ENCODE peak calls at places on chromosomes 11 and 22, in five cellular contexts. S is A549, M is HCT116, L is tibial nerve, T is body of pancreas. D is an unnamed sample.

GRCh38 chr11:28146123-28146751 is 38.0 kb downstream of the METTL15 start:
- DNase-seq in M (peak), L (no peak), S (peak), T (no peak), D (no peak)

GRCh38 chr11:128215238-128215882 is 372.0 kb downstream of the ETS1 start:
- DNase-seq in S (no peak), M (no peak), T (no peak), L (no peak), D (no peak)

GRCh38 chr11:131688056-131688693 is 317.8 kb downstream of the NTM start:
- DNase-seq in M (no peak), T (peak), S (peak), L (peak), D (no peak)

GRCh38 chr11:96761451-96761850 is 371.6 kb downstream of the JRKL start:
- DNase-seq in S (no peak), T (no peak), M (no peak), L (no peak), D (no peak)

GRCh38 chr11:125627236-125627910 is 2.4 kb downstream of the CHEK1 start:
- DNase-seq in T (no peak), L (no peak), S (no peak), M (no peak), D (no peak)

GRCh38 chr11:12599408-12600143 is 74.6 kb upstream of the TEAD1 start:
- DNase-seq in L (peak), S (peak), T (peak), M (peak), D (peak)

GRCh38 chr22:22704156-22704946 is 59.9 kb downstream of the GGTLC2 start:
- DNase-seq in T (no peak), L (no peak), M (no peak), S (no peak), D (no peak)

GRCh38 chr11:119427279-119427678 is 4.3 kb upstream of the THY1 start:
- DNase-seq in L (no peak), M (no peak), T (no peak), S (peak), D (no peak)

GRCh38 chr11:71283960-71284359 is 31.6 kb upstream of the SHANK2 start:
- DNase-seq in T (peak), S (no peak), L (no peak), M (no peak), D (no peak)

GRCh38 chr11:99019676-99020075 is 1.1 kb upstream of the CNTN5 start:
- DNase-seq in T (no peak), S (no peak), M (no peak), L (no peak), D (no peak)

GRCh38 chr11:21411114-21411513 is 741.7 kb downstream of the NELL1 start:
- DNase-seq in L (no peak), S (no peak), T (no peak), M (no peak), D (no peak)

GRCh38 chr11:17859552-17859951 is 125.0 kb downstream of the KCNC1 start:
- DNase-seq in T (no peak), S (no peak), M (no peak), L (no peak), D (no peak)

GRCh38 chr22:45946805-45947600 is 30.0 kb downstream of the WNT7B start:
- DNase-seq in L (no peak), M (no peak), S (no peak), T (peak), D (no peak)

GRCh38 chr11:114563077-114563476 is 3.4 kb upstream of the NXPE1 start:
- DNase-seq in L (no peak), T (no peak), M (peak), S (peak), D (no peak)

GRCh38 chr22:44892803-44893730 is 116.7 kb downstream of the PHF21B start:
- DNase-seq in T (no peak), L (no peak), M (no peak), S (no peak), D (no peak)

GRCh38 chr22:44894782-44895181 is 115.0 kb downstream of the PHF21B start:
- DNase-seq in M (no peak), T (no peak), S (no peak), L (no peak), D (no peak)

GRCh38 chr22:44892243-44892642 is 117.6 kb downstream of the PHF21B start:
- DNase-seq in T (no peak), L (no peak), M (no peak), S (no peak), D (no peak)

GRCh38 chr22:44894321-44894720 is 115.5 kb downstream of the PHF21B start:
- DNase-seq in T (no peak), M (no peak), S (no peak), L (no peak), D (no peak)

GRCh38 chr22:44893731-44894080 is 116.1 kb downstream of the PHF21B start:
- DNase-seq in T (no peak), L (no peak), M (no peak), S (no peak), D (no peak)
- TF ChIP-seq POLR2A in T (no peak), L (no peak), M (no peak), S (no peak), D (no peak)

GRCh38 chr22:31588970-31589675 is 72.9 kb downstream of the PISD start:
- DNase-seq in T (no peak), S (no peak), L (no peak), M (no peak), D (no peak)
- TF ChIP-seq POLR2A in T (no peak), S (no peak), L (no peak), M (no peak), D (no peak)

DNA sequence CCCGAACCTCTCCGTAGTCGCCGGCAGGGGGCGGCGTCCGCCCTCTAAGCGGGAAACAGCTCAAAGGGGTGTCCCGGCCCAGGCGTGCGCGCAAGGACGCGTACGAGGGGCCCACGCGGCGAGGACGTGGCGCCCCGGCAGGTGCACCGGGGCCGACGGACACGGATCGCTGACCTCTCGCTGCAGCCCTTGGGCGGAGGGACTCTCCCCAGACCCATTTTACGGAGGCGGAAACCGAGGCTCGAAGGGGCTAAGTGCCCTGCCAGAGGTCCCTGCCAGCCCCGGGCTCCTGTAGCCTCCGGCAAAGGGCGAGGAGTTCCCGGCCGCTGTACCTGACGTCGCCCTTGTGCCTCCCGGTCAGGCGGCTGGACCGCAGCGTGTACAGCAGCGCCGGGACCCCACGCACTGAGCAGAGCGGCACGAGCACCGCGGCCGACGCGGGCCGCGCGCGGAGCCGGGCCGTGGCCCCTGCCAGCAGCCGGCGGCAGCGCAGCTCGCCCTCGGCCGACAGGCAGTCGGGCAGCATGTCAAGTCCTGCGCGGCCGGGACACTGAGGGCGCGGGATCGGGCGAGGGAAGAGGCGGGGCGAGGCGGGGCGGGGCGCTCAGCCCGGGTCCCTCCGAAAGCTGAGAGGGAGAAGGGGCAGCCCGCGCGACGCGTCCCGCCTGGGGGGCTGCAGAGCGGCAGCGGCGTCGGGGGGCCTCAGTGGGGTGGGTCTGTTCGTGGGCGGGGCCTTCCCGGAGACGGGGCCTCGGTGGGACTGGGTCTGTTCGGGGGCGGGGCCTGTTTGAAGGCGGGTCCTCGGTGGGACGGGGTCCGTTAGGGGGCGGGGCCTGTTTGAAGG is at the start of gene NUDT8:
- DNase-seq in S (peak), L (peak), M (peak), T (peak), D (peak)
- TF ChIP-seq POLR2A in S (peak), L (peak), M (peak), T (peak), D (peak)

GRCh38 chr11:44538375-44539054 is 26.9 kb upstream of the CD82 start:
- DNase-seq in S (peak), T (peak), L (peak), M (peak), D (no peak)
- TF ChIP-seq POLR2A in S (no peak), T (no peak), L (no peak), M (no peak), D (no peak)